ENCODE peak calls at places on chromosomes 16 and 17, in eight cellular contexts. K, A, B, I, D, M, R and X are unnamed samples.

GRCh38 chr17:36608794-36609497 is 7.6 kb downstream of the MRM1 start:
- DNase-seq in K (peak), A (no peak), B (no peak), I (peak), D (no peak), M (peak), R (peak), X (peak)

GRCh38 chr16:68539704-68540370 is 746 bp downstream of the ZFP90 start:
- DNase-seq in K (peak), A (no peak), B (peak), I (peak), D (no peak), M (peak), R (no peak), X (no peak)

GRCh38 chr17:49388290-49388640 is 26.2 kb upstream of the ZNF652 start:
- DNase-seq in K (no peak), A (no peak), B (peak), I (no peak), D (peak), M (no peak), R (no peak), X (no peak)

GRCh38 chr16:11681977-11682654 is 13.9 kb downstream of the SNN start:
- DNase-seq in K (no peak), A (no peak), B (no peak), I (no peak), D (no peak), M (no peak), R (no peak), X (no peak)

GRCh38 chr16:75151798-75152197 is 3.5 kb downstream of the ZFP1 start:
- DNase-seq in K (no peak), A (no peak), B (no peak), I (no peak), D (no peak), M (no peak), R (no peak), X (no peak)

GRCh38 chr17:17356931-17357270 is 53.7 kb downstream of the NT5M start:
- DNase-seq in K (no peak), A (no peak), B (no peak), I (no peak), D (no peak), M (no peak), R (no peak), X (no peak)

GRCh38 chr17:28741358-28742349 is 2.2 kb upstream of the TRAF4 start:
- DNase-seq in K (no peak), A (no peak), B (peak), I (no peak), D (no peak), M (no peak), R (no peak), X (no peak)

GRCh38 chr16:9138021-9138680 is 46.7 kb downstream of the HAPSTR1 start:
- DNase-seq in K (no peak), A (no peak), B (no peak), I (no peak), D (no peak), M (no peak), R (no peak), X (no peak)

GRCh38 chr17:76461765-76462555 is 5.4 kb upstream of the AANAT start:
- DNase-seq in K (peak), A (no peak), B (no peak), I (no peak), D (no peak), M (no peak), R (no peak), X (no peak)

GRCh38 chr16:69448470-69449193 is 24.2 kb downstream of the CYB5B start:
- DNase-seq in K (peak), A (no peak), B (no peak), I (peak), D (no peak), M (peak), R (peak), X (no peak)

GRCh38 chr16:50263940-50264929 is 2.1 kb upstream of the ADCY7 start:
- DNase-seq in K (peak), A (no peak), B (no peak), I (peak), D (no peak), M (peak), R (no peak), X (no peak)

GRCh38 chr16:57482845-57483545 is 3.3 kb downstream of the DOK4 start:
- DNase-seq in K (no peak), A (no peak), B (no peak), I (no peak), D (no peak), M (no peak), R (no peak), X (no peak)

GRCh38 chr17:21209511-21210175 is 4.3 kb downstream of the TMEM11 start:
- DNase-seq in K (no peak), A (no peak), B (no peak), I (no peak), D (no peak), M (no peak), R (no peak), X (no peak)

GRCh38 chr16:74296465-74297295 is at the start of gene PSMD7:
- DNase-seq in K (peak), A (peak), B (peak), I (peak), D (peak), M (peak), R (peak), X (peak)

GRCh38 chr17:77165577-77165976 is 24.8 kb downstream of the SEC14L1 start:
- DNase-seq in K (no peak), A (no peak), B (no peak), I (no peak), D (no peak), M (no peak), R (no peak), X (no peak)

GRCh38 chr16:4059969-4060368 is 56.3 kb downstream of the ADCY9 start:
- DNase-seq in K (peak), A (no peak), B (no peak), I (no peak), D (peak), M (no peak), R (no peak), X (no peak)

GRCh38 chr17:40516581-40517285 is 15.3 kb upstream of the TNS4 start:
- DNase-seq in K (no peak), A (peak), B (peak), I (peak), D (peak), M (peak), R (no peak), X (no peak)